ENCODE peak calls at places on chromosomes 3 and 15, in six cellular contexts. Y is H1, K is ovary, U is A549, F is sigmoid colon, W is transverse colon. V is an unnamed sample.

GRCh38 chr3:47299396-47300318 is 16.9 kb downstream of the KLHL18 start:
- DNase-seq in U (no peak), F (no peak), K (no peak), W (no peak), Y (no peak), V (no peak)

GRCh38 chr15:71057581-71057980 is 57.7 kb upstream of the THSD4 start:
- DNase-seq in W (no peak), F (no peak), Y (no peak), U (no peak), K (no peak), V (no peak)

GRCh38 chr3:94525039-94525438 is 462.2 kb downstream of the NSUN3 start:
- DNase-seq in K (peak; percentile 41), W (no peak), Y (no peak), F (no peak), U (no peak), V (no peak)

GRCh38 chr15:60822403-60822802 is 343.5 kb upstream of the ICE2 start:
- DNase-seq in F (no peak), Y (no peak), U (no peak), K (no peak), W (no peak), V (no peak)

GRCh38 chr15:74823324-74823723 is 3.1 kb upstream of the CPLX3 start:
- DNase-seq in Y (no peak), U (no peak), K (no peak), F (no peak), W (no peak), V (no peak)

GRCh38 chr3:134933997-134934396 is 138.9 kb downstream of the EPHB1 start:
- DNase-seq in F (peak; percentile 39), K (no peak), U (no peak), Y (no peak), W (no peak), V (no peak)

GRCh38 chr3:174162550-174162949 is 696.6 kb upstream of the NAALADL2 start:
- DNase-seq in Y (no peak), W (no peak), U (no peak), K (no peak), F (no peak), V (no peak)

GRCh38 chr3:111738238-111738637 is 120.8 kb upstream of the PHLDB2 start:
- DNase-seq in F (no peak), Y (no peak), W (no peak), K (no peak), U (no peak), V (no peak)

GRCh38 chr3:72229952-72230351 is 445.0 kb upstream of the PROK2 start:
- DNase-seq in Y (no peak), W (no peak), F (no peak), K (no peak), U (no peak), V (peak; percentile 30)

GRCh38 chr3:188178293-188178950 is 24.5 kb downstream of the LPP start:
- DNase-seq in F (no peak), K (no peak), U (no peak), Y (no peak), W (no peak), V (no peak)

GRCh38 chr3:137099336-137099735 is 141.6 kb downstream of the IL20RB start:
- DNase-seq in F (no peak), U (no peak), W (no peak), K (no peak), Y (no peak), V (no peak)

GRCh38 chr15:80581976-80582375 is 113.1 kb upstream of the ABHD17C start:
- DNase-seq in W (no peak), F (peak; percentile 52), K (no peak), Y (no peak), U (no peak), V (no peak)

GRCh38 chr3:57518276-57518914 is 25.7 kb downstream of the DNAH12 start:
- DNase-seq in F (no peak), Y (no peak), U (no peak), K (no peak), W (no peak), V (no peak)

GRCh38 chr3:9619180-9619579 is 30.1 kb upstream of the MTMR14 start:
- DNase-seq in K (no peak), F (no peak), Y (no peak), U (no peak), W (no peak), V (no peak)

GRCh38 chr3:123344175-123344908 is 104.5 kb downstream of the ADCY5 start:
- DNase-seq in Y (no peak), K (no peak), W (no peak), U (no peak), F (peak; percentile 50), V (no peak)

GRCh38 chr3:108608750-108609149 is 19.2 kb downstream of the DZIP3 start:
- DNase-seq in K (no peak), U (no peak), F (no peak), Y (no peak), W (no peak), V (no peak)

GRCh38 chr3:194837457-194838135 is 151.9 kb downstream of the FAM43A start:
- DNase-seq in K (no peak), F (no peak), W (no peak), U (no peak), Y (no peak), V (no peak)

GRCh38 chr15:67815036-67815592 is 10.2 kb upstream of the SKOR1 start:
- DNase-seq in F (peak; percentile 30), K (no peak), U (no peak), W (no peak), Y (no peak), V (no peak)

GRCh38 chr15:79065361-79065743 is 25.2 kb downstream of the RASGRF1 start:
- DNase-seq in W (no peak), U (no peak), K (no peak), F (no peak), Y (no peak), V (no peak)

GRCh38 chr3:183576487-183577107 is 21.1 kb upstream of the KLHL6 start:
- DNase-seq in F (peak; percentile 69), Y (no peak), K (peak; percentile 52), W (no peak), U (no peak), V (no peak)

GRCh38 chr3:69282191-69282590 is 103.7 kb downstream of the FRMD4B start:
- DNase-seq in K (no peak), W (no peak), Y (no peak), F (no peak), U (no peak), V (no peak)

GRCh38 chr3:128496019-128496601 is 3.1 kb upstream of the GATA2 start:
- DNase-seq in W (no peak), F (peak; percentile 38), K (no peak), Y (peak; percentile 63), U (no peak), V (no peak)

GRCh38 chr3:5563537-5564277 is 376.2 kb downstream of the EDEM1 start:
- DNase-seq in K (no peak), U (no peak), Y (no peak), F (no peak), W (no peak), V (no peak)

GRCh38 chr3:18444597-18445420 is 19.7 kb upstream of the SATB1 start:
- DNase-seq in K (peak; percentile 54), F (peak; percentile 82), Y (peak; percentile 79), U (peak; percentile 65), W (peak; percentile 77), V (peak; percentile 76)

GRCh38 chr3:45653205-45653604 is 36.0 kb upstream of the SACM1L start:
- DNase-seq in Y (no peak), F (no peak), K (no peak), U (no peak), W (no peak), V (no peak)

GRCh38 chr3:64104691-64105101 is 81.4 kb upstream of the PSMD6 start:
- DNase-seq in U (no peak), Y (no peak), F (no peak), W (no peak), K (no peak), V (no peak)

GRCh38 chr3:20080956-20081554 is 40.8 kb downstream of the KAT2B start:
- DNase-seq in W (peak; percentile 19), Y (no peak), F (peak; percentile 66), K (no peak), U (no peak), V (peak; percentile 68)

GRCh38 chr3:45670995-45671394 is 18.2 kb upstream of the SACM1L start:
- DNase-seq in Y (no peak), U (no peak), F (no peak), W (no peak), K (peak; percentile 31), V (no peak)

GRCh38 chr3:95789111-95789510 is 1025.3 kb upstream of the EPHA6 start:
- DNase-seq in F (no peak), W (no peak), Y (no peak), U (no peak), K (no peak), V (no peak)
- TF ChIP-seq EP300 in F (no peak), W (no peak), Y (no peak), U (no peak), K (no peak), V (no peak)

DNA sequence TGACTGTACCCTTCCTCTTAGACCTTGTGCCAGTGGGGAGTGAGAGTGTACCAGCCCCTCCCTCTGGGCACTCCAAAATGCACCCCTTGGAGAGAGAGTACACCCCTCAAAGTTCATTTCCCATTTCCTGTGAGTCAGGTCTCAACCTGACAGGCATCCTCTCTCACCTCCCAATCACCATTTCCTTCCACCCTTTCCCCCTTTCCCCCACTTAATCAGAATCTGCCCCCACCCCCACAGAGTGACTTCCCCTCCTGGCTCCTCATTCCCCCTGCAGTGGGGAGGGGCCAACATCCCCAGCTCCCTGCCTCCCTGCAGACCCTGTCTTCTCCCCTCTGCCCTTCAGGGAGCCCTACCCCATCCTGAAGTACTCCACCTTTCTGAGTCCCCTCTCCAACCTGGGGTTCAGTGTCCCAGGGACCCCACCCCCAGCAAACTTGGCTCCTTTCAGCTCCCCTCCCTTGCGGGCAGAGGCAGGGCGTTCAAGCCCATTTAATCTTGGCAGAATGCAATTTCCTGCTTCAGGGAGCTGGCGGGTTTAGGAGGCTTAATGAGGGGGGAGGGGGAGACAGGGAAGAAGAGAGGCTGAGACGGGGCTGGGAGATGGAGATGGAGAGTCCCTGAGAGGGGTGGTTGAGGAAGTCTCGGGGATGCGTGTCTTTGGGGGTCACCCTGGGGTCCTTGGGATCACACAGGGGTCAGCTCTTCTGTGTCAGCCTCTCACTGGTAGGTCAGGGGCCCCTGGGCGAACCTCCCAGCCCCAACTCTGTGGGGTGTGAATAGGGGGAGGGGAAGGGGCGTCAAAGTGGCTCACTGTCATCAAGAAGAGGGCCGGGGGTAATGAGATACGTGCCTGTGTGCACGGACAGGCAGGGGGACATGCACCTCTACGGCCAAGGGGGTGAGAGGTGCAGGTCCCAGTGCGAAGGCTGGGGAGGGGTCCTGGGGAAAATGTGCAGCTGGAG is 16.6 kb upstream of the SEMA3F start:
- DNase-seq in U (no peak), Y (peak; percentile 71), W (no peak), F (no peak), K (no peak), V (no peak)
- TF ChIP-seq EP300 in U (no peak), Y (no peak), W (no peak), F (no peak), K (no peak), V (no peak)

GRCh38 chr3:158732856-158733200 is 571 bp upstream of the RARRES1 start:
- DNase-seq in U (no peak), F (no peak), W (no peak), Y (no peak), K (no peak), V (no peak)
- TF ChIP-seq EP300 in U (no peak), F (no peak), W (no peak), Y (no peak), K (no peak), V (no peak)

GRCh38 chr15:35616436-35617271 is 70.7 kb upstream of the DPH6 start:
- DNase-seq in K (no peak), Y (no peak), F (no peak), U (no peak), W (no peak), V (no peak)

GRCh38 chr15:35622641-35623340 is 76.8 kb upstream of the DPH6 start:
- DNase-seq in W (no peak), F (no peak), Y (no peak), K (no peak), U (no peak), V (no peak)

GRCh38 chr15:35618260-35619188 is 72.6 kb upstream of the DPH6 start:
- DNase-seq in Y (no peak), W (no peak), U (no peak), F (no peak), K (no peak), V (no peak)
- TF ChIP-seq EP300 in Y (no peak), W (no peak), U (no peak), F (no peak), K (no peak), V (no peak)